ENCODE peak calls at places on chromosome 7, in ten cellular contexts. P is stimulated activated CD4-positive, alpha-beta T cell treated with anti-CD3 and anti-CD28 coated beads, Interleukin-1b, Interleukin-23, amount 100 ng/mL, for 24 hours; B is Caki2; N is ovary; S is germinal center; L is Right ventricle myocardium superior; Z is GF-D8; W is Calu3; Y is B cell; I is cardiac fibroblast. Q is an unnamed sample.

GRCh38 chr7:1455241-1455939 is 3.9 kb downstream of the MICALL2 start:
- DNase-seq in P (no peak), B (no peak), N (no peak), S (no peak), L (no peak), Z (no peak), W (peak; percentile 99), Y (no peak), I (no peak), Q (no peak)

GRCh38 chr7:3636131-3636860 is 335.2 kb downstream of the SDK1 start:
- DNase-seq in P (no peak), B (no peak), N (no peak), S (no peak), L (no peak), Z (no peak), W (no peak), Y (no peak), I (peak; percentile 45), Q (no peak)

GRCh38 chr7:151248191-151249033 is at the start of gene SMARCD3:
- DNase-seq in P (no peak), B (peak; percentile 56), N (peak; percentile 76), S (no peak), L (peak; percentile 87), Z (no peak), W (peak; percentile 65), Y (peak; percentile 85), I (peak; percentile 45), Q (no peak)

GRCh38 chr7:20350518-20350951 is 19.8 kb downstream of the ITGB8 start:
- DNase-seq in P (no peak), B (no peak), N (peak; percentile 37), S (no peak), L (no peak), Z (no peak), W (no peak), Y (no peak), I (no peak), Q (no peak)

GRCh38 chr7:46131916-46132795 is 211.1 kb upstream of the IGFBP3 start:
- DNase-seq in P (no peak), B (peak; percentile 70), N (no peak), S (no peak), L (no peak), Z (no peak), W (peak; percentile 39), Y (no peak), I (peak; percentile 9), Q (no peak)

GRCh38 chr7:150731916-150732315 is 5.3 kb upstream of the GIMAP5 start:
- DNase-seq in P (no peak), B (no peak), N (no peak), S (no peak), L (no peak), Z (no peak), W (no peak), Y (no peak), I (no peak), Q (no peak)

GRCh38 chr7:121803041-121803440 is 69.9 kb upstream of the PTPRZ1 start:
- DNase-seq in P (no peak), B (no peak), N (no peak), S (no peak), L (no peak), Z (no peak), W (no peak), Y (no peak), I (no peak), Q (no peak)

GRCh38 chr7:80634505-80634904 is 3.9 kb upstream of the CD36 start:
- DNase-seq in P (no peak), B (no peak), N (no peak), S (no peak), L (no peak), Z (peak; percentile 87), W (no peak), Y (no peak), I (peak; percentile 91), Q (peak; percentile 75)

GRCh38 chr7:20783716-20784310 is 2.9 kb downstream of the SP8 start:
- DNase-seq in P (no peak), B (no peak), N (no peak), S (no peak), L (no peak), Z (no peak), W (peak; percentile 73), Y (peak; percentile 49), I (no peak), Q (no peak)